ENCODE peak calls at places on chromosomes 13 and 19, in six cellular contexts. Z, D, B, U, Q and W are unnamed samples.

GRCh38 chr19:17504030-17504429 is 7.4 kb upstream of the PGLS start:
- DNase-seq in D (no peak), Z (no peak), Q (no peak), U (no peak), B (no peak), W (no peak)

GRCh38 chr13:88461272-88462009 is 790.3 kb downstream of the SLITRK5 start:
- DNase-seq in U (no peak), Q (peak; percentile 94), D (no peak), B (no peak), Z (no peak), W (no peak)

GRCh38 chr19:5104871-5105351 is 136.0 kb downstream of the KDM4B start:
- DNase-seq in B (no peak), U (no peak), D (no peak), Z (no peak), Q (no peak), W (peak; percentile 45)

GRCh38 chr13:19052180-19052579 is 129.4 kb downstream of the TUBA3C start:
- DNase-seq in Q (no peak), U (no peak), D (no peak), Z (no peak), B (no peak), W (no peak)

GRCh38 chr13:49218493-49219051 is 1.6 kb upstream of the MLNR start:
- DNase-seq in Z (peak; percentile 36), Q (peak; percentile 63), U (no peak), B (no peak), D (peak; percentile 85), W (no peak)

GRCh38 chr13:31835932-31836331 is 96.6 kb downstream of the RXFP2 start:
- DNase-seq in Q (no peak), Z (peak; percentile 77), U (no peak), D (no peak), B (no peak), W (no peak)

GRCh38 chr13:34867590-34867989 is 74.5 kb upstream of the NBEA start:
- DNase-seq in U (no peak), Z (peak; percentile 41), B (no peak), Q (no peak), D (no peak), W (no peak)

GRCh38 chr13:32195713-32196112 is 119.5 kb downstream of the ZAR1L start:
- DNase-seq in U (no peak), B (no peak), Z (no peak), Q (no peak), D (no peak), W (no peak)

GRCh38 chr13:38417727-38418126 is 68.1 kb downstream of the UFM1 start:
- DNase-seq in Q (peak; percentile 60), B (peak; percentile 38), U (no peak), Z (peak; percentile 49), D (peak; percentile 16), W (peak; percentile 9)

GRCh38 chr13:28583661-28584091 is 75.3 kb upstream of the POMP start:
- DNase-seq in Z (peak; percentile 24), D (no peak), B (no peak), U (no peak), Q (peak; percentile 28), W (no peak)

DNA sequence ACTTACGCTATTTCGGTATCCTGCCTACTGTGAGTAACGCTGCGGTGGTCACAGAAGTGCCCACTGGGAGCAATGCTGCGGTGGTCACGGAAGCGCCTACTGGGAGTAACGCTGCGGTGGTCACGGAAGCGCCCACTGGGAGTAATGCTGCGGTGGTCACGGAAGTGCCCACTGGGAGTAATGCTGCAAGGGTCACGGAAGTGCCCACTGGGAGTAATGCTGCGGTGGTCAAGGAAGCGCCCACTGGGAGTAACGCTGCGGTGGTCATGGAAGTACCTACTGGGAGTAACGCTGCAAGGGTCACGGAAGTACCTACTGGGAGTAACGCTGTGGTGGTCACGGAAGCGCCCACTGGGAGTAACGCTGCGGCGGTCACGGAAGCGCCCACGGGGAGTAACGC is 52.1 kb upstream of the SOX1 start:
- DNase-seq in D (no peak), Z (no peak), U (no peak), B (no peak), Q (no peak), W (no peak)
- TF ChIP-seq EZH2phosphoT487 in D (no peak), Z (no peak), U (no peak), B (no peak), Q (no peak), W (no peak)

GRCh38 chr19:18607222-18608101 is 863 bp upstream of the CRLF1 start:
- DNase-seq in Q (peak; percentile 65), D (peak; percentile 59), Z (peak; percentile 32), U (no peak), B (no peak), W (no peak)
- TF ChIP-seq EZH2 in Q (peak; percentile 89), D (peak; percentile 100), Z (no peak), U (no peak), B (no peak), W (peak; percentile 95)

GRCh38 chr19:3932931-3933810 is at the start of gene NMRK2:
- DNase-seq in Q (peak; percentile 92), B (no peak), Z (no peak), D (peak; percentile 57), U (no peak), W (peak; percentile 51)
- H3K4me2 ChIP-seq in Q (peak within 1 kb of the TSS; percentile 88), B (no peak within 1 kb of the TSS), Z (no peak within 1 kb of the TSS), D (peak within 1 kb of the TSS; percentile 83), U (no peak within 1 kb of the TSS), W (peak within 1 kb of the TSS; percentile 68)

GRCh38 chr13:50358221-50358620 is 343.0 kb downstream of the KCNRG start:
- DNase-seq in Z (no peak), B (no peak), D (no peak), Q (no peak), U (no peak), W (no peak)
- TF ChIP-seq EZH2phosphoT487 in Z (no peak), B (no peak), D (no peak), Q (no peak), U (no peak), W (no peak)

GRCh38 chr19:419721-420515 is 11.0 kb upstream of the C2CD4C start:
- DNase-seq in Z (no peak), B (no peak), D (no peak), U (no peak), Q (no peak), W (no peak)
- TF ChIP-seq EZH2 in Z (no peak), B (no peak), D (no peak), U (no peak), Q (no peak), W (no peak)

GRCh38 chr19:48642862-48643261 is 3.1 kb downstream of the CA11 start:
- DNase-seq in Q (no peak), B (no peak), Z (no peak), D (no peak), U (no peak), W (no peak)

GRCh38 chr19:48646192-48646911 is 365 bp upstream of the CA11 start:
- DNase-seq in D (peak; percentile 96), B (peak; percentile 82), Z (peak; percentile 87), U (peak; percentile 77), Q (peak; percentile 99), W (peak; percentile 94)

GRCh38 chr19:48644839-48645651 is 942 bp downstream of the CA11 start:
- DNase-seq in D (peak; percentile 90), U (peak; percentile 69), Z (peak; percentile 81), Q (peak; percentile 92), B (peak; percentile 66), W (peak; percentile 85)

GRCh38 chr19:48645652-48646191 is at the start of gene CA11:
- DNase-seq in Z (peak; percentile 36), Q (peak; percentile 68), D (peak; percentile 70), U (no peak), B (no peak), W (peak; percentile 49)

GRCh38 chr19:48644355-48644754 is 1.6 kb downstream of the CA11 start:
- DNase-seq in Z (no peak), D (no peak), Q (no peak), U (no peak), B (no peak), W (no peak)
- H3K4me2 ChIP-seq in Z (no peak overlapping the region), D (peak overlapping the region; percentile 95), Q (peak overlapping the region; percentile 99), U (peak overlapping the region; percentile 85), B (no peak overlapping the region), W (peak overlapping the region; percentile 99)

GRCh38 chr13:113902956-113903355 is 39.1 kb upstream of the GAS6 start:
- DNase-seq in B (peak; percentile 5), Z (peak; percentile 23), U (no peak), D (no peak), Q (no peak), W (no peak)

GRCh38 chr13:113905018-113905417 is 41.1 kb upstream of the GAS6 start:
- DNase-seq in Q (no peak), D (no peak), B (no peak), U (no peak), Z (no peak), W (no peak)

GRCh38 chr13:113903361-113903760 is 39.5 kb upstream of the GAS6 start:
- DNase-seq in Z (peak; percentile 93), D (no peak), Q (no peak), B (no peak), U (no peak), W (no peak)

GRCh38 chr13:113903912-113904311 is 40.0 kb upstream of the GAS6 start:
- DNase-seq in U (no peak), Z (no peak), B (peak; percentile 5), D (no peak), Q (no peak), W (no peak)

DNA sequence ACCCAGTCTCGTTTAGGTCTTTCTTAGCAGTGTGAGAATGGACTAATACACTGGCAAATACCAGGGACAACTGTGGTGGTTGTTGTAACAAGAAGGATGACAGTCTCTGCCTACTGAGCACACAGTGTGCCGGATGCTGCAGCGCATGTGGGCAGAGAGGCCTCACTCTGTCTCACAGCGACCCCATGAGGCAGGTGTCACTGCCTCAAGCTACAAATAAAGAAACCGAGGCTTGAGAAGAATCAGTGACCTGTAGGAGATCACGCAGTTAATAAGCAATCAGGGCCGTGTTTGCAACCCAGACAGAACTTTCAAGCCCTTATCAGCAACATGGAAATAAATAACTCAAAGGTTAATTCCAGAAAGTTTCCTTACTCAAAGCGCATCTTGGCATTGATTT is 40.5 kb upstream of the GAS6 start:
- DNase-seq in B (peak; percentile 77), Q (peak; percentile 73), U (no peak), Z (peak; percentile 72), D (peak; percentile 75), W (peak; percentile 72)
- TF ChIP-seq EZH2phosphoT487 in B (no peak), Q (no peak), U (no peak), Z (no peak), D (no peak), W (no peak)

GRCh38 chr19:47418595-47419036 is 711 bp downstream of the MEIS3 start:
- DNase-seq in B (no peak), Q (peak; percentile 67), D (no peak), U (no peak), Z (peak; percentile 35), W (no peak)
- TF ChIP-seq EZH2 in B (no peak), Q (no peak), D (no peak), U (no peak), Z (no peak), W (no peak)

DNA sequence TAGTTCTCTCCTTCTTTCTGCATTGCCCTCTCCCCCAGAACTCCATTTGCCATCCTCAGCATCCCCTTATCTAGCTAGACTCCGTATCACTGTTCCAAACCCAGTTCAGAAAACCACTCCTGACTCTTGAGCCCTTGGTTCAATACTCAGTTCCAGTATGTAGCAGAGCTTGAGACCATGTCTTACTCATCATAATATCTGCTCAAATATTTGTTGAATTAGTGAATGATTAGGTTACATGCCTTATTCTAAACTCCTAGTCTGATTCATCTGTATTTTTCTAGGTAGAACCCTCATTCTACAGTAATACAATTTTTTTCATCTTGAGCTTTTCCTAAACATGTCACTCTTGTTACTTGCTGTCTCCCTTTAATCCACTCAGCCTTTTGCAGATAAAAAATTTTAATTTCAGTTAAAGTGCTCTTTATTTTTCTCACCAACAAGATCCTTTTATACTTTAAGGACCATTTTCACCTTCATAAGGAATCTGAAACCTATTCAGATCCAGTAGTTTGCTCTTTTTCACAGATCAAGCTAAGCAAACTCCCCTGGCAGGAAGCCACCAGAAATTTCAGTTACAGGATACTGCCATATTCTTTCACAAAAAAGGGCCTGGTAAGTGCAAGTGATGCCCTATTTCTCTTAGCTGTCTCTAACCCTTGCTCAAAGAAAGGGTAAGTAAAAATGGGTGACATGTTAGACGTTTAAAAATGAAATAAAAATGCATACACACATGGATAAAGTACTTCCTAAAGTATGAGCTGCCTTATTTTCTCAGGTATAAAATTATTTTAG is 23.1 kb upstream of the INTS6 start:
- DNase-seq in B (no peak), Q (no peak), Z (peak; percentile 59), U (no peak), D (no peak), W (no peak)
- H3K4me2 ChIP-seq in B (no peak overlapping the region), Q (no peak overlapping the region), Z (peak overlapping the region; percentile 17), U (no peak overlapping the region), D (no peak overlapping the region), W (no peak overlapping the region)